ENCODE peak calls at places on chromosomes 12 and 14, in ten cellular contexts. Z is RWPE2, N is mucosa of descending colon, R is AG04449, J is upper lobe of left lung, P is kidney, E is endodermal cell, X is H1, Y is tibial artery, W is mesothelial cell of epicardium. L is an unnamed sample.

GRCh38 chr14:89848165-89848564 is 106.4 kb downstream of the EFCAB11 start:
- DNase-seq in N (no peak), E (no peak), X (no peak), Y (no peak), R (no peak), W (no peak), J (no peak), P (no peak), Z (no peak), L (no peak)

GRCh38 chr12:68267892-68268396 is 14.5 kb upstream of the IL22 start:
- DNase-seq in W (no peak), P (no peak), R (peak), Y (no peak), X (no peak), Z (no peak), J (no peak), N (no peak), E (peak), L (no peak)

GRCh38 chr12:76422878-76423438 is 74.7 kb upstream of the BBS10 start:
- DNase-seq in Z (no peak), N (no peak), X (no peak), J (no peak), P (no peak), R (peak), W (no peak), E (no peak), Y (no peak), L (no peak)

GRCh38 chr14:24397639-24398297 is 1.0 kb upstream of the NYNRIN start:
- DNase-seq in E (no peak), N (no peak), W (no peak), Z (no peak), J (no peak), X (no peak), R (no peak), P (no peak), Y (no peak), L (no peak)

GRCh38 chr14:98984719-98985041 is 287.3 kb downstream of the BCL11B start:
- DNase-seq in E (peak), J (peak), Y (no peak), N (peak), P (no peak), R (no peak), X (no peak), W (no peak), Z (no peak), L (no peak)

GRCh38 chr12:81668475-81668874 is 90.7 kb downstream of the PPFIA2 start:
- DNase-seq in E (no peak), P (no peak), N (no peak), Z (no peak), R (no peak), Y (no peak), J (no peak), X (no peak), W (no peak), L (no peak)

GRCh38 chr14:45114327-45114726 is 20.0 kb downstream of the FKBP3 start:
- DNase-seq in N (no peak), P (no peak), E (no peak), Y (no peak), W (no peak), J (no peak), X (no peak), Z (no peak), R (no peak), L (no peak)

GRCh38 chr12:18383203-18383602 is 121.9 kb downstream of the PIK3C2G start:
- DNase-seq in P (no peak), J (no peak), X (no peak), W (no peak), Z (no peak), Y (no peak), E (no peak), N (no peak), R (peak), L (no peak)

GRCh38 chr12:13857750-13858149 is 123.7 kb downstream of the GRIN2B start:
- DNase-seq in P (no peak), X (no peak), N (no peak), Y (no peak), W (no peak), Z (no peak), R (no peak), J (no peak), E (no peak), L (no peak)

GRCh38 chr12:124695861-124696260 is 128.4 kb upstream of the NCOR2 start:
- DNase-seq in N (no peak), R (no peak), Y (no peak), W (no peak), Z (no peak), X (no peak), J (no peak), E (peak), P (peak), L (no peak)

GRCh38 chr12:23893611-23894010 is 55.9 kb downstream of the SOX5 start:
- DNase-seq in X (no peak), Z (no peak), E (no peak), R (no peak), N (no peak), J (no peak), P (no peak), W (no peak), Y (no peak), L (no peak)

GRCh38 chr14:24331731-24332093 is 3.2 kb downstream of the ADCY4 start:
- DNase-seq in Z (no peak), W (no peak), J (no peak), E (no peak), P (peak), N (peak), Y (no peak), X (no peak), R (no peak), L (no peak)

GRCh38 chr12:57430117-57430930 is 519 bp downstream of the R3HDM2 start:
- DNase-seq in N (peak), Y (peak), R (no peak), E (peak), Z (no peak), J (peak), X (no peak), P (peak), W (no peak), L (peak)
- TF ChIP-seq CTCF in N (no peak), Y (no peak), R (no peak), E (peak), Z (no peak), J (no peak), X (no peak), P (no peak), W (no peak), L (no peak)

DNA sequence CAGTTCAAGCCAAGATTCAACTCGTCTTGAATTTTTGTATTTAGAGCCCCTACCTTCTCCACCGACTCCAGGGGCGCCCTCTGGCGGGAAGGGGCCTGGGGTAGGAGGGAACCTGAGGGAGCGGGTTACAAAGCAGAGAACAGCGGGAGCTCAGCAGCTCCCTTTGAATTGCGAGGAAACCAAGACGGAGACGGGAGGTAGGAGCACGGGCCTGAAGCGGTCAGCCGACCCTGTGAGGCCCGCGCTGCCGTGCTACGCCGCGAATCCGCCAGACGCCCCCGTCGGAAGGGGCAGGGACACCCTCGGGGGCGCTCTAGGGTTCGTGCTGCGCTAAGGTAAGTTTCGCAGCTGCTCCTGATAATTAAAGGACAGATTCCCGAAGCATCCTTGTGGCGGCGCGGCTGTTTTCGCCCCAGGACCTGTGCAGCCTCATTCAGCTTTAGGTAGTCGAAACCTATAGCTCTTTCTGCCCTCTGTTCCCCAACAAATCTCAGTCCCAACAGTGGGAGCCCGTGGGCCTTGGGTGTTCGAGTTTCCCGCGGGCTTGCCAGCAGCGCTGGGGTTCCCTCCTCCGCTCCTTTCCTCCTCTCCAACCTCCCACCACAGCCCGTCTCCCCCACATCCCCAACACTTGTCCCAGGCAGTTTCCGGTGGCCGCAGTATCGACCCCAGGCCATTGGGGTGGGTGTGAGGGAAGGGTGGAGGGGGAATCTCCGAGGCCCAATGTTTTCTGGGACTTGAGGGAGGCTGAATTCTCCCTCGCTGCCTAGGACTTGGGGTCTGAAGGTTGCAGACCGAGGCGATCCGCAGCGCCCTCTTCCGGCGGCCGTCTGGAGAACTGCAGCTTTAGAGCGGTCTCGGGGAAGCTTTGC is 5.1 kb upstream of the NKX2-1 start:
- DNase-seq in E (peak), W (peak), Y (no peak), Z (no peak), X (peak), R (no peak), P (no peak), N (no peak), J (peak), L (peak)
- TF ChIP-seq CTCF in E (peak), W (peak), Y (peak), Z (peak), X (no peak), R (peak), P (peak), N (peak), J (peak), L (peak)

DNA sequence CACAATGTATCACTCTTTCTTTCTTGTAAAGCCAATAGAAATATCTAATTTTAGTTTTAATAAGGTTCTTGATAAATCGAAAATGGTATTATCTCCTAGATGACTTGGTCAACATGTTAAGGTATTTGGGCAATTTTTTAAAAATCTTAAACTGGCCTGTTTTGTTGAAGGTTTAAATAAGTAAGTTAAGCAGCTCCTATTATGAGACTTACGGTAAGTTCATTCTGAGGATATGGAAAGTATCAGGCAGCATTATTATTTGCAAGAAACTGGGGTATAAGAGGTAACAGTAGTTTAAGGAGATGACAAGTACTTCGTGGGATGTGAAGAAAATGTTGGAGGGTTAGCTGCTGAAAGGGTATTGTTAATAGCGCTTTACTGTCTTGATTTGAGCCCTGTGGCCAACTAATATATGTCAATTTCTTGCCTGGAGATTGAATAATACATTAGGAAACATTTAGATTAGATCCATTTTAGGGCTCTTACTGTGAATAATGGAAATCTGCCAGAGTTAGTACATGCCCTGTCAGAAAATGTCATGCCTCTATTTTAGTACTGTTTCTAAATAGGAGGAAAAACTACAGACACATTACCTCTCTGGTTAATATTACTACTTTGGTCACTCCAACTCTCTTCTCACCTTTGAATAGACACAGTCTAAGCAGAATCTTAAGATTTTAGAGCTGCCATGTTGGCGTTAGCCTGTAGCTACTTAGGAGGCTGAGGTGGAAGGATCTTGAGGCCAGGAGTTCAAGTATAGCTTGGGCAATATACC is 5.0 kb downstream of the STRAP start:
- DNase-seq in Z (no peak), E (no peak), X (no peak), P (no peak), R (no peak), J (no peak), N (no peak), W (no peak), Y (no peak), L (no peak)
- TF ChIP-seq CTCF in Z (no peak), E (no peak), X (no peak), P (no peak), R (no peak), J (no peak), N (no peak), W (no peak), Y (no peak), L (no peak)

DNA sequence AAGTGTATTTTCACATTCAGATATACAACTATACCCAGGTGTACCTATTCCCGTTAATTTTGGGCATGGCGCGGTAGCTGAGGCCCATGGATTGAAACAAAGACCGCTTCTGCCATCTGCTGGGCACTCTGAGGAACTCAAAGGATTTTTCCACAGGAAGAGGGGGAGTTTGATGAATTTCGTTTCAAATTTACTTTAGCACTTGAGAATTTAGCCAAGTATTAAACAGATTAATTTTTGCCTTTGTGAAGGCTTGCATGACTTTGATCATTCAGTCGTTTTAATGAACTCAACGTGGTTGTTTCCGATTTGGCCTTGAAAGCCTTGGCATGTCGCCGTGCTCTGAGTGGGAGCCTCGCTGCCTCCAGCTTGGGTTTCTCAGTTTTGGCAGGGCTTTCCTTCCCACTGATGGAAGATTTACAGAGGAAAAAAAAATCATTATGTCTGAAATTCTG is 153.2 kb upstream of the DDHD1 start:
- DNase-seq in E (peak), Y (peak), R (no peak), X (peak), W (peak), Z (no peak), N (peak), P (no peak), J (peak), L (peak)
- TF ChIP-seq CTCF in E (peak), Y (peak), R (peak), X (peak), W (peak), Z (peak), N (peak), P (peak), J (peak), L (peak)

DNA sequence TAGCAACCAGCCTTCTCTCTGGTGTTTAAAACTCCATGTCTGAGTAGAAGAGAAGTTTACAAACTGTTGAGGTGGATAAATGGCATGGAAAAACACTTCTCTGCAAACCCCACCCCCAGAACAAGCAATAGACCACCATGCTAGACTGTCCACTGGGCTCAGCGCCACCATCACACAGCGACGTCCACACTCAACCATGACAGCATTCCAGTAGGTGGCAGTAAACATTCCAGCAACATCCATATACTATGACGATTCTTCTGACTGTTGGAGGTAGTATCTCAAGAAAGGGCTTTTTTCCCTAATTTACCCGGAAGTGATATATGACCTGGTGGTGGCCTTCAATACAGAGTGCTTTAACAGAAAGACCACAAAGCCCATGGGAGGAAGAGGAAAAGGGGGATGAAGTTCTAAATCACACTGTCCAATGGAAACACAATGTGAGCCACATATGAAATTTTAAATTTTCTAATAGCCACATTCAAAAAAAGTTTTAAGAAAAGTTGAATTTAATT is 152.2 kb downstream of the SLC15A4 start:
- DNase-seq in X (no peak), N (no peak), Z (no peak), R (no peak), J (no peak), E (no peak), Y (no peak), W (no peak), P (no peak), L (no peak)
- TF ChIP-seq CTCF in X (peak), N (no peak), Z (no peak), R (no peak), J (no peak), E (peak), Y (no peak), W (no peak), P (no peak), L (no peak)

DNA sequence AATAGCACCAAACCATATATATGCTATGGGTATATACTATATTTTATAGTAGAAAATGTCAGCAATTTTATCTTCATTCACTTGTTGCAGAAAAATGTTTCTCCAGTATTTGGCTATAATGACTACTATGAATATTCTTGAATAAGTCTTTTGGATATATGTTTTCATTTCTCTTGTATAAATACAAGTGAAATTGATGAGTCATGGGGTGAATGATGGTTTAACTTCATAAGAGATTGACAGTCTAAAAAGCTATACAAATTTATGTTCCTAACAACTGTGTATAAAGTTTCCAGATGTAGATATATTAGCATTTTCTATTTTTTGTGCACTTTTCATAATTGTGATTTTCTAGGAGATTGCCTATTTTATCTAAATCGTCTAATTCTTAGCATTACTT is 714.8 kb downstream of the TRHDE start:
- DNase-seq in X (no peak), Y (no peak), Z (no peak), N (no peak), J (no peak), P (no peak), R (no peak), W (no peak), E (no peak), L (no peak)
- TF ChIP-seq CTCF in X (no peak), Y (no peak), Z (no peak), N (no peak), J (no peak), P (no peak), R (no peak), W (no peak), E (no peak), L (no peak)

GRCh38 chr14:53231166-53231565 is 78.0 kb upstream of the DDHD1 start:
- DNase-seq in W (no peak), P (no peak), Y (no peak), E (no peak), Z (no peak), X (no peak), N (no peak), R (no peak), J (no peak), L (no peak)

GRCh38 chr14:53237488-53237887 is 84.4 kb upstream of the DDHD1 start:
- DNase-seq in P (no peak), W (no peak), N (no peak), E (no peak), Y (no peak), R (no peak), Z (no peak), J (no peak), X (no peak), L (no peak)

GRCh38 chr14:53233399-53233798 is 80.3 kb upstream of the DDHD1 start:
- DNase-seq in R (no peak), Z (no peak), X (no peak), P (no peak), N (no peak), E (no peak), J (no peak), Y (no peak), W (no peak), L (no peak)

GRCh38 chr14:53236708-53237107 is 83.6 kb upstream of the DDHD1 start:
- DNase-seq in Z (no peak), P (no peak), X (no peak), J (no peak), N (no peak), E (no peak), W (no peak), R (no peak), Y (no peak), L (no peak)
- TF ChIP-seq CTCF in Z (no peak), P (no peak), X (no peak), J (no peak), N (no peak), E (no peak), W (no peak), R (no peak), Y (no peak), L (no peak)

GRCh38 chr12:3313066-3313465 is 177.9 kb upstream of the PRMT8 start:
- DNase-seq in X (no peak), N (no peak), J (no peak), E (no peak), Z (no peak), W (no peak), P (no peak), R (peak), Y (no peak), L (no peak)

GRCh38 chr12:3311491-3312103 is 179.4 kb upstream of the PRMT8 start:
- DNase-seq in Y (no peak), N (no peak), Z (no peak), R (no peak), P (no peak), J (no peak), X (no peak), W (no peak), E (no peak), L (no peak)

GRCh38 chr12:3315201-3315661 is 175.8 kb upstream of the PRMT8 start:
- DNase-seq in J (no peak), X (no peak), Y (no peak), P (peak), W (no peak), R (no peak), Z (no peak), E (no peak), N (no peak), L (no peak)

GRCh38 chr12:3314306-3314663 is 176.7 kb upstream of the PRMT8 start:
- DNase-seq in Y (no peak), N (no peak), J (no peak), X (no peak), W (no peak), R (no peak), E (no peak), Z (no peak), P (no peak), L (no peak)

DNA sequence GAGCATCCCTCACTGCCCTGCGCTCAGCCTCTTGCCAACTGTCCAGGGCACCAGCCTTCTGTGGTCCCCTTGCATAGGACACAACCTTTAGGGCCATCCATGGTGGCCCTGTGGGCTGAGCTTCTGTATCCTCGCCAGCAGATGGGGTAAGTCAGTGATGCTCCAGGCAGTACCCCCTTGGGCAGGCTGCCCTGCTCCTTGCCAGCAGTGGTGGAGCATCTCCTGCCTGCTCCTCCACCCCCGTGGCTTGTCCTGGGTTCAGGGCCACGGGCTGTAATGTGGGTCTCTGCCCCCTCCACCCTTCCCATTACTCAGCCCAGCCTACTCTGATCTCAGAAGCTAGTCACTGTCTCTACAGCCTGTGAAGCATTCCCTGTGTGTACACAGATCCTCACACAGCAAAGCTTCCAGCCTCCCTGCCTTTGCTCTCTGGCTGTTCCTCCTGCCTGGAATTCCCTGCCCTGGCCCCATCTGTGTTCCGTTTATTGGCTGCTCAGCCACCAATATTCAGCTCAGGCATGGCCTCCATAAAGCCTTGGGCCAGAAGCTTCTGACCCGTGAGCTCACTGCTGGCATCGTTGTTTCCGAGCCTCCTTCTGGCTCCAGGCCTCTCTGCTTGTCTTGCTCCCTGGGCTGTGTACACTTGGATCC is 177.2 kb upstream of the PRMT8 start:
- DNase-seq in Y (no peak), W (no peak), P (peak), Z (no peak), N (no peak), R (no peak), J (no peak), E (peak), X (no peak), L (peak)
- TF ChIP-seq CTCF in Y (no peak), W (peak), P (no peak), Z (peak), N (no peak), R (peak), J (no peak), E (peak), X (no peak), L (peak)